ENCODE peak calls at places on chromosomes 6 and 20, in four cellular contexts. One of them, this sample, is unnamed.

GRCh38 chr6:42790549-42791181 is 8.8 kb downstream of the BICRAL start:
- DNase-seq in NCI-H1694 treated with DMSO at 0.1 percent for 48 hours: no peak
- DNase-seq in skeletal muscle cell: no peak
- DNase-seq in hypothalamus: no peak
- DNase-seq in this sample: no peak

GRCh38 chr20:48295445-48295903 is 510.2 kb upstream of the SULF2 start:
- DNase-seq in NCI-H1694 treated with DMSO at 0.1 percent for 48 hours: no peak
- DNase-seq in skeletal muscle cell: peak
- DNase-seq in hypothalamus: no peak
- DNase-seq in this sample: no peak

GRCh38 chr6:1817033-1817761 is 207.5 kb downstream of the FOXC1 start:
- DNase-seq in NCI-H1694 treated with DMSO at 0.1 percent for 48 hours: no peak
- DNase-seq in skeletal muscle cell: peak
- DNase-seq in hypothalamus: no peak
- DNase-seq in this sample: no peak

GRCh38 chr20:54132612-54133433 is 41.0 kb downstream of the CYP24A1 start:
- DNase-seq in NCI-H1694 treated with DMSO at 0.1 percent for 48 hours: no peak
- DNase-seq in skeletal muscle cell: peak
- DNase-seq in hypothalamus: no peak
- DNase-seq in this sample: no peak

GRCh38 chr20:57638173-57638894 is 18.1 kb upstream of the ZBP1 start:
- DNase-seq in NCI-H1694 treated with DMSO at 0.1 percent for 48 hours: no peak
- DNase-seq in skeletal muscle cell: no peak
- DNase-seq in hypothalamus: no peak
- DNase-seq in this sample: no peak

GRCh38 chr6:47944846-47945245 is 163.0 kb downstream of the OPN5 start:
- DNase-seq in NCI-H1694 treated with DMSO at 0.1 percent for 48 hours: no peak
- DNase-seq in skeletal muscle cell: no peak
- DNase-seq in hypothalamus: no peak
- DNase-seq in this sample: no peak

GRCh38 chr20:47661714-47662113 is 123.6 kb downstream of the SULF2 start:
- DNase-seq in NCI-H1694 treated with DMSO at 0.1 percent for 48 hours: no peak
- DNase-seq in skeletal muscle cell: no peak
- DNase-seq in hypothalamus: no peak
- DNase-seq in this sample: no peak

GRCh38 chr6:88031550-88031949 is 16.1 kb upstream of the SPACA1 start:
- DNase-seq in NCI-H1694 treated with DMSO at 0.1 percent for 48 hours: no peak
- DNase-seq in skeletal muscle cell: no peak
- DNase-seq in hypothalamus: no peak
- DNase-seq in this sample: no peak

GRCh38 chr20:7772376-7772775 is 167.9 kb downstream of the HAO1 start:
- DNase-seq in NCI-H1694 treated with DMSO at 0.1 percent for 48 hours: peak
- DNase-seq in skeletal muscle cell: peak
- DNase-seq in hypothalamus: no peak
- DNase-seq in this sample: no peak

GRCh38 chr6:36979343-36979742 is 6.7 kb downstream of the MTCH1 start:
- DNase-seq in NCI-H1694 treated with DMSO at 0.1 percent for 48 hours: peak
- DNase-seq in skeletal muscle cell: peak
- DNase-seq in hypothalamus: peak
- DNase-seq in this sample: peak

GRCh38 chr20:913306-913849 is 2.8 kb downstream of the ANGPT4 start:
- DNase-seq in NCI-H1694 treated with DMSO at 0.1 percent for 48 hours: no peak
- DNase-seq in skeletal muscle cell: no peak
- DNase-seq in hypothalamus: no peak
- DNase-seq in this sample: no peak

GRCh38 chr6:82878812-82879211 is 186.8 kb downstream of the UBE3D start:
- DNase-seq in NCI-H1694 treated with DMSO at 0.1 percent for 48 hours: no peak
- DNase-seq in skeletal muscle cell: peak
- DNase-seq in hypothalamus: no peak
- DNase-seq in this sample: no peak

GRCh38 chr20:40802886-40803285 is 113.8 kb upstream of the MAFB start:
- DNase-seq in NCI-H1694 treated with DMSO at 0.1 percent for 48 hours: no peak
- DNase-seq in skeletal muscle cell: no peak
- DNase-seq in hypothalamus: no peak
- DNase-seq in this sample: no peak

GRCh38 chr6:75694406-75694805 is 54.6 kb upstream of the MYO6 start:
- DNase-seq in NCI-H1694 treated with DMSO at 0.1 percent for 48 hours: no peak
- DNase-seq in skeletal muscle cell: no peak
- DNase-seq in hypothalamus: no peak
- DNase-seq in this sample: no peak

GRCh38 chr6:53418288-53418687 is 69.5 kb upstream of the ELOVL5 start:
- DNase-seq in NCI-H1694 treated with DMSO at 0.1 percent for 48 hours: no peak
- DNase-seq in skeletal muscle cell: no peak
- DNase-seq in hypothalamus: no peak
- DNase-seq in this sample: no peak

GRCh38 chr6:132053523-132053922 is 102.4 kb upstream of the CCN2 start:
- DNase-seq in NCI-H1694 treated with DMSO at 0.1 percent for 48 hours: no peak
- DNase-seq in skeletal muscle cell: no peak
- DNase-seq in hypothalamus: no peak
- DNase-seq in this sample: no peak